ENCODE peak calls at places on chromosomes 13 and 19, in four cellular contexts. D, O, N and R are unnamed samples.

GRCh38 chr13:110629735-110630134 is 14.4 kb downstream of the NAXD start:
- DNase-seq in D (no peak), O (peak), N (no peak), R (no peak)

GRCh38 chr19:51735759-51736449 is 12.1 kb upstream of the HAS1 start:
- DNase-seq in D (peak), O (no peak), N (peak), R (peak)

GRCh38 chr13:40120288-40120687 is 464.8 kb downstream of the COG6 start:
- DNase-seq in D (peak), O (no peak), N (peak), R (no peak)

GRCh38 chr19:45404557-45405434 is at the start of gene PPP1R13L:
- DNase-seq in D (no peak), O (peak), N (peak), R (no peak)

GRCh38 chr13:44854264-44855060 is 134.8 kb downstream of the NUFIP1 start:
- DNase-seq in D (no peak), O (no peak), N (no peak), R (no peak)

GRCh38 chr19:33388817-33389573 is 15.5 kb downstream of the CEBPG start:
- DNase-seq in D (no peak), O (no peak), N (no peak), R (no peak)

GRCh38 chr13:110348309-110348625 is 41.2 kb downstream of the COL4A2 start:
- DNase-seq in D (no peak), O (no peak), N (no peak), R (no peak)

GRCh38 chr13:24280722-24281121 is 28.7 kb upstream of the C1QTNF9 start:
- DNase-seq in D (no peak), O (no peak), N (no peak), R (no peak)

GRCh38 chr13:39561971-39562370 is 41.0 kb downstream of the LHFPL6 start:
- DNase-seq in D (no peak), O (no peak), N (no peak), R (no peak)

GRCh38 chr13:97879646-97880297 is 73.7 kb upstream of the IPO5 start:
- DNase-seq in D (peak), O (no peak), N (peak), R (peak)

GRCh38 chr13:111114362-111115050 is 604 bp upstream of the ARHGEF7 start:
- DNase-seq in D (peak), O (no peak), N (peak), R (no peak)

GRCh38 chr13:112062047-112062618 is 4.8 kb upstream of the SOX1 start:
- DNase-seq in D (no peak), O (no peak), N (no peak), R (no peak)

GRCh38 chr13:111006508-111007031 is 91.7 kb upstream of the ANKRD10 start:
- DNase-seq in D (peak), O (no peak), N (peak), R (peak)

GRCh38 chr19:44770550-44771257 is 7.0 kb upstream of the CBLC start:
- DNase-seq in D (peak), O (peak), N (peak), R (peak)

GRCh38 chr13:48437381-48437780 is 24.5 kb upstream of the LPAR6 start:
- DNase-seq in D (no peak), O (no peak), N (peak), R (peak)

GRCh38 chr19:47417107-47417745 is 2.1 kb downstream of the MEIS3 start:
- DNase-seq in D (no peak), O (no peak), N (no peak), R (no peak)

GRCh38 chr13:49315036-49315565 is 67.4 kb downstream of the CDADC1 start:
- DNase-seq in D (peak), O (no peak), N (no peak), R (no peak)

GRCh38 chr19:55766466-55766865 is 2.5 kb upstream of the RFPL4AL1 start:
- DNase-seq in D (no peak), O (no peak), N (no peak), R (no peak)

GRCh38 chr13:46180393-46180792 is 1.6 kb downstream of the LCP1 start:
- DNase-seq in D (no peak), O (no peak), N (no peak), R (no peak)

GRCh38 chr13:32456591-32456990 is 28.7 kb upstream of the N4BP2L1 start:
- DNase-seq in D (no peak), O (no peak), N (no peak), R (no peak)
- H3K4me3 ChIP-seq in D (no peak), O (no peak), N (no peak), R (no peak)

GRCh38 chr19:11693505-11694499 is 44.9 kb downstream of the ZNF823 start:
- DNase-seq in D (peak), O (peak), N (peak), R (peak)

GRCh38 chr19:11694533-11695439 is 44.0 kb downstream of the ZNF823 start:
- DNase-seq in D (peak), O (peak), N (peak), R (peak)

GRCh38 chr19:11697284-11697855 is 41.4 kb downstream of the ZNF823 start:
- DNase-seq in D (no peak), O (peak), N (no peak), R (no peak)

GRCh38 chr19:11699931-11700794 is 38.6 kb downstream of the ZNF823 start:
- DNase-seq in D (peak), O (peak), N (peak), R (no peak)

DNA sequence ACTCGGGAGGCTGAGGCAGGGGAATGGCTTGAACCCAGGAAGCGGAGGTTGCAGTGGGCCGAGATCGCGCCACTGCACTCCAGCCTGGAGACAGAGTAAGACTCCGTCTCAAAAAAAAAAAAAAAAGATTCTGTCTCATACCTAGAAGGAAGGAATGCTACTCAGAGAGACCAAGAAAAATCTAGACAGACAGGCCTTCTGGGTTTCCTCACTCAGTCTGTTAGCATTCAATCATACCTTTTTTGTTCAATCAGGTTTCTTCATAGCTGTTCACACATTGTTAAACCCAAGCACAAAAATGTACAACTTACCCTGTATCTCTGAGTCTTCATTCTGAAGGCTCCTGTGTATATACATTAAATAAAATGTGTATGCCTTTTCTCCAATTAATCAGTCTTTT is 40.5 kb downstream of the ZNF823 start:
- DNase-seq in D (no peak), O (no peak), N (no peak), R (no peak)
- H3K4me3 ChIP-seq in D (no peak), O (no peak), N (no peak), R (no peak)

DNA sequence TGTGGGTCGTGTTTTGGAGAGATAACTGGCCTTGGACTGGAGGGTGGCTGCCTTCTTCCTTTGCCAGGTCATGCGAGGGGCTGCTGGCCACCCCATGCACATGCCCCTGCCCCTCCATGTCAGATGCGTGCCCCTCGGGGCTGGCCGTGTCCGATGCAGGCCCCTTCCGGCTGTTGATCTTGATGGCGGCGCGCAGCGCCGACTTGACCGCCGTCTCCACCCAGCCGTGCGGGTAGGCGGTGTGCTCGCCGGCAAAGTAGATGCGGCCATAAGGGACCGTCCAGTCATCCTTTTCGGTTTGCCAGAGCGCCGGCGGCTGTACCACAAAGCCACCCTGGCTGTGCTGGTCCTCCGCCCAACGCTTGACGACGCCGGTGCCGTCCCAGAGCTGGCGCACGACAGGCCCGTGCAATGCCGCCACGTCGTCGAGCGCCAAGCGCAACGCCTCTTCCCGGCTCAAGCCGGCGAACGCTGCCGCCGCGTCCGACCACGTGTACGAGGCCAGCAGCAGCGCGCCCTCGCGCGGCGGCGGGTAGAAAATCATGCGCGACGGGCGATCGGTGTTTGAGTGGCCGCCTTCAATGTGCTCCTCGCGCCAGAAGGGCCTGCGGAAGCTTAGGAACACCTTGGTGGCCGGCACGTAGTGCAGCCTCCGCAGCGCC is 6.9 kb downstream of the IL4I1 start:
- DNase-seq in D (peak), O (peak), N (peak), R (peak)
- H3K4me3 ChIP-seq in D (no peak), O (peak), N (peak), R (peak)

DNA sequence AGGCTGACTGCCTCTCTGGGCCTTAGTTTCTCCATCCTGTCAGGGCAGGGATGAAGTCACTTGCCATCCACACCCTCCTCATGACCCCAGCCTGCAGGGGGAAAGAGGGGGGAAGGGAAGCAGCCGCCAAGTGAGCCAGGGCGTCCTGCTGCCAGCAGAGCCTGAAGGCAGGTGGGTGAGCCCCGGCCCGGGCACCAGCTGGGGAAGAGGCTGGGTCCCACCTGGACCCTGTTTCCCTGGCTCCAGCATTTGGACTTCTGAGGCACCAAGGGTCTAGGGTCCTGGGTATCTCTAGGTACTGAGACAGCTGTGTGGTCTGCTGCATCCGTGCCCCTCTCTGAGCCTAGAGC is 855 bp downstream of the ADAMTSL5 start:
- DNase-seq in D (no peak), O (no peak), N (no peak), R (no peak)
- H3K4me3 ChIP-seq in D (peak), O (peak), N (no peak), R (no peak)